ENCODE peak calls at places on chromosome 6, in four cellular contexts. U, V, B and A are unnamed samples.

GRCh38 chr6:91376686-91377085 is 789.8 kb upstream of the MAP3K7 start:
- DNase-seq in B (no peak), V (no peak), U (no peak), A (no peak)

GRCh38 chr6:74044417-74045096 is 348.6 kb downstream of the CD109 start:
- DNase-seq in V (no peak), U (no peak), B (no peak), A (no peak)

GRCh38 chr6:29989211-29989610 is 46.9 kb downstream of the HLA-A start:
- DNase-seq in V (no peak), B (no peak), U (no peak), A (no peak)

GRCh38 chr6:125255201-125255600 is 46.6 kb downstream of the HDDC2 start:
- DNase-seq in B (no peak), V (no peak), U (no peak), A (no peak)

GRCh38 chr6:42923656-42924055 is 5.6 kb upstream of the CNPY3 start:
- DNase-seq in B (no peak), U (no peak), V (no peak), A (no peak)

GRCh38 chr6:112144145-112144926 is 56.9 kb downstream of the FAM229B start:
- DNase-seq in U (no peak), B (no peak), V (peak; percentile 40), A (no peak)

GRCh38 chr6:136725124-136725523 is 67.2 kb downstream of the MAP3K5 start:
- DNase-seq in V (no peak), U (no peak), B (no peak), A (no peak)

GRCh38 chr6:66189915-66190314 is 482.9 kb upstream of the EYS start:
- DNase-seq in B (no peak), V (no peak), U (no peak), A (no peak)

GRCh38 chr6:109308018-109308492 is 74.2 kb downstream of the CD164 start:
- DNase-seq in B (no peak), U (peak; percentile 81), V (no peak), A (peak; percentile 88)

GRCh38 chr6:77543601-77544000 is 80.3 kb upstream of the HTR1B start:
- DNase-seq in B (no peak), U (no peak), V (no peak), A (no peak)

GRCh38 chr6:25054469-25054868 is 118.7 kb upstream of the RIPOR2 start:
- DNase-seq in B (peak; percentile 46), V (no peak), U (peak; percentile 52), A (no peak)
- H3K4me2 ChIP-seq in B (peak overlapping the region; percentile 6), V (peak overlapping the region; percentile 55), U (peak overlapping the region; percentile 2), A (peak overlapping the region; percentile 30)

GRCh38 chr6:117550078-117550600 is 52.2 kb downstream of the GOPC start:
- DNase-seq in V (no peak), B (no peak), U (peak; percentile 79), A (no peak)

GRCh38 chr6:117549606-117550005 is 52.7 kb downstream of the GOPC start:
- DNase-seq in V (no peak), B (no peak), U (no peak), A (no peak)

GRCh38 chr6:117548797-117549301 is 53.5 kb downstream of the GOPC start:
- DNase-seq in U (peak; percentile 99), V (no peak), B (peak; percentile 87), A (no peak)

GRCh38 chr6:117546674-117547073 is 55.6 kb downstream of the GOPC start:
- DNase-seq in U (no peak), B (no peak), V (no peak), A (no peak)

GRCh38 chr6:117547688-117548621 is 54.4 kb downstream of the GOPC start:
- DNase-seq in U (no peak), B (peak; percentile 64), V (peak; percentile 80), A (no peak)
- H2AFZ ChIP-seq in U (no peak overlapping the region), B (no peak overlapping the region), V (no peak overlapping the region), A (no peak overlapping the region)

GRCh38 chr6:33794910-33795615 is 6.1 kb upstream of the LEMD2 start:
- DNase-seq in U (peak; percentile 57), B (no peak), V (peak; percentile 51), A (peak; percentile 21)
- TF ChIP-seq CTCF in U (no peak), B (no peak), V (no peak), A (no peak)

DNA sequence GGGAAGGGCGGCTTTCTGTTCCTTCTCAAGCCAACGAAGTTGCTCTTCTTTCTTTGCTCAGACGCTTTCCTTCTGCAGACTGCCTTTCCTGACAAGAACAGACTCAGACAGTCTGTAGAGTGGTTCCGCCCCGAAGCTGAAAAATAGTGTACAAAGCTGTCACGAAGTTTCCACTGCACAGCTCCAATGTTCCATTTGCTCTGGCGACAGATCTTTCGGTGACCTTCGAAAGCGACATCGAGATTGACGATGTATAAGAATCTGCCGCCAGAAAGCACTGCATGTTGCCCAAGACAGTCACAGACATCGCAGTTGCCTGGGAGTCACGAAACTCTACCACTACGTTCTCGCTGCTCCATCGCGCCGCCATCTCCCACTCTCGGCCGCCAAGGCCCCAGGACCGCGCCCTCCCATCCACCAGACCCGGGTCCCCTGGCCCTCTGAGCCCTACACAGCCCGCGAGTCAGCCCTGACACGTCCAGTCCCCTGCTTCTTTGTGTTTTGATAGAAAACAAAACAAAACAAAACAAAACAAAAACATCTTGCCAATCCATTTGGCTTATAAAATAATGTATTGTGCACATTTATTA is 42.1 kb upstream of the ZNF184 start:
- DNase-seq in U (no peak), V (no peak), B (no peak), A (no peak)
- H3K4me2 ChIP-seq in U (no peak overlapping the region), V (peak overlapping the region; percentile 68), B (no peak overlapping the region), A (no peak overlapping the region)

GRCh38 chr6:26593278-26594127 is 3.2 kb upstream of the ABT1 start:
- DNase-seq in U (no peak), B (no peak), V (no peak), A (no peak)
- H2AFZ ChIP-seq in U (no peak overlapping the region), B (no peak overlapping the region), V (peak overlapping the region; percentile 25), A (no peak overlapping the region)

DNA sequence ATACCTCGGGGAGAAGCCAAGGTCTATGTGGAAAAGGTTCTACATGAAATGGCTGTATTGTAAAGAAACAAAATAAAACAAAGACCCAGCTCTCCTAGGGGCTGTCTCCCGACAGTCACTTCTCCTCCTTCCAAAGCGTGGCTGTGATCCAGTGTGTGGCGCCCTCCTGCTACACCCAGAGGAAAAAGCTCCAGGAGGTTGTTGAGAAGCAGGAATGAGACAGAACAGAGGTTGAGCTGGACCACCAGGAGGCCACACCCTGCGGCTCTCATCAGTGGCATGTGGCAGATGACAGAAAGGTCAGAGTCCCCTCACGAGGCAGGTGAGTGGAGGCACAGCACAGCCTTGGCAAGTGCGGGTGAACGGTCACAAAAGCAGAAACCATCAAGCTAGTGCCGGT is 236.0 kb downstream of the TBXT start:
- DNase-seq in V (no peak), U (no peak), B (no peak), A (no peak)
- TF ChIP-seq CTCF in V (no peak), U (no peak), B (no peak), A (no peak)

GRCh38 chr6:48111575-48111974 is 578 bp upstream of the PTCHD4 start:
- DNase-seq in V (no peak), B (no peak), U (no peak), A (no peak)

GRCh38 chr6:48110436-48111142 is 408 bp downstream of the PTCHD4 start:
- DNase-seq in B (peak; percentile 37), V (no peak), U (no peak), A (no peak)

GRCh38 chr6:48111143-48111506 is at the start of gene PTCHD4:
- DNase-seq in B (peak; percentile 88), V (peak; percentile 4), U (no peak), A (no peak)

GRCh38 chr6:48113130-48113529 is 2.1 kb upstream of the PTCHD4 start:
- DNase-seq in B (no peak), U (no peak), V (no peak), A (no peak)

DNA sequence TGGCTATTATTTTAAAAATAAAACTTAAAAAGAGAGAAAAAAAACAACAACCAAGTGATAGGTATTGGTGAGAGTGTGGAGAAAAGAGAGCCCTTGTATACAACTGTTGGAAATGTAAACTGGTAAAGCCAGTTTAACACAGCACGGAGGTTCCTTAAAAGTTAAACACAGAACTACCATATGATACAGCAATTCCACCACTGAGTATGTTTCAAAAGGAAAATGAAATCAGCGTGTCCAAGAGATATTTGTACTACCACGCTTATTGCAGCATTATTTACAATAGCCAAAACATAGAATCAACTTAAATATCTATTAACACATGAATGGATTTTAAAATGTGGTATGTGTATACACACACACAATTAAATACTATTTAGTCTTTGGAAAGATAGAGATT is 1.1 kb downstream of the PTCHD4 start:
- DNase-seq in U (no peak), V (no peak), B (peak; percentile 41), A (no peak)
- H3K4me2 ChIP-seq in U (no peak overlapping the region), V (peak overlapping the region; percentile 50), B (peak overlapping the region; percentile 70), A (peak overlapping the region; percentile 54)